ENCODE peak calls at places on chromosomes 1 and 21, in seven cellular contexts. One of them, this sample, is unnamed.

GRCh38 chr1:16152521-16153087 is 3.3 kb downstream of the EPHA2 start:
- DNase-seq in suprapubic skin: no peak
- DNase-seq in Karpas-422: no peak
- DNase-seq in tibial artery: no peak
- DNase-seq in lower lobe of right lung: no peak
- DNase-seq in fibroblast of lung: peak
- DNase-seq in aorta: no peak
- DNase-seq in this sample: no peak

GRCh38 chr1:221663321-221663720 is 78.6 kb downstream of the DUSP10 start:
- DNase-seq in suprapubic skin: no peak
- DNase-seq in Karpas-422: no peak
- DNase-seq in tibial artery: no peak
- DNase-seq in lower lobe of right lung: no peak
- DNase-seq in fibroblast of lung: peak
- DNase-seq in aorta: no peak
- DNase-seq in this sample: no peak

GRCh38 chr1:221473392-221473791 is 268.5 kb downstream of the DUSP10 start:
- DNase-seq in suprapubic skin: no peak
- DNase-seq in Karpas-422: no peak
- DNase-seq in tibial artery: no peak
- DNase-seq in lower lobe of right lung: no peak
- DNase-seq in fibroblast of lung: no peak
- DNase-seq in aorta: no peak
- DNase-seq in this sample: no peak

GRCh38 chr21:45496968-45497845 is 45.0 kb downstream of the SLC19A1 start:
- DNase-seq in suprapubic skin: peak
- DNase-seq in Karpas-422: no peak
- DNase-seq in tibial artery: peak
- DNase-seq in lower lobe of right lung: peak
- DNase-seq in fibroblast of lung: no peak
- DNase-seq in aorta: peak
- DNase-seq in this sample: no peak

GRCh38 chr1:208235983-208236761 is 8.0 kb downstream of the PLXNA2 start:
- DNase-seq in suprapubic skin: peak
- DNase-seq in Karpas-422: no peak
- DNase-seq in tibial artery: peak
- DNase-seq in lower lobe of right lung: no peak
- DNase-seq in fibroblast of lung: peak
- DNase-seq in aorta: peak
- DNase-seq in this sample: no peak

GRCh38 chr1:203088441-203088840 is 2.6 kb upstream of the MYOG start:
- DNase-seq in suprapubic skin: no peak
- DNase-seq in Karpas-422: no peak
- DNase-seq in tibial artery: no peak
- DNase-seq in lower lobe of right lung: no peak
- DNase-seq in fibroblast of lung: no peak
- DNase-seq in aorta: no peak
- DNase-seq in this sample: no peak

GRCh38 chr1:20086800-20087199 is 16.8 kb downstream of the PLA2G5 start:
- DNase-seq in suprapubic skin: no peak
- DNase-seq in Karpas-422: no peak
- DNase-seq in tibial artery: no peak
- DNase-seq in lower lobe of right lung: no peak
- DNase-seq in fibroblast of lung: no peak
- DNase-seq in aorta: no peak
- DNase-seq in this sample: no peak

GRCh38 chr1:203572134-203572625 is 54.5 kb upstream of the ATP2B4 start:
- DNase-seq in suprapubic skin: no peak
- DNase-seq in Karpas-422: no peak
- DNase-seq in tibial artery: no peak
- DNase-seq in lower lobe of right lung: no peak
- DNase-seq in fibroblast of lung: peak
- DNase-seq in aorta: peak
- DNase-seq in this sample: no peak

GRCh38 chr1:57858740-57859139 is 434.9 kb upstream of the DAB1 start:
- DNase-seq in suprapubic skin: no peak
- DNase-seq in Karpas-422: no peak
- DNase-seq in tibial artery: no peak
- DNase-seq in lower lobe of right lung: no peak
- DNase-seq in fibroblast of lung: no peak
- DNase-seq in aorta: no peak
- DNase-seq in this sample: no peak

DNA sequence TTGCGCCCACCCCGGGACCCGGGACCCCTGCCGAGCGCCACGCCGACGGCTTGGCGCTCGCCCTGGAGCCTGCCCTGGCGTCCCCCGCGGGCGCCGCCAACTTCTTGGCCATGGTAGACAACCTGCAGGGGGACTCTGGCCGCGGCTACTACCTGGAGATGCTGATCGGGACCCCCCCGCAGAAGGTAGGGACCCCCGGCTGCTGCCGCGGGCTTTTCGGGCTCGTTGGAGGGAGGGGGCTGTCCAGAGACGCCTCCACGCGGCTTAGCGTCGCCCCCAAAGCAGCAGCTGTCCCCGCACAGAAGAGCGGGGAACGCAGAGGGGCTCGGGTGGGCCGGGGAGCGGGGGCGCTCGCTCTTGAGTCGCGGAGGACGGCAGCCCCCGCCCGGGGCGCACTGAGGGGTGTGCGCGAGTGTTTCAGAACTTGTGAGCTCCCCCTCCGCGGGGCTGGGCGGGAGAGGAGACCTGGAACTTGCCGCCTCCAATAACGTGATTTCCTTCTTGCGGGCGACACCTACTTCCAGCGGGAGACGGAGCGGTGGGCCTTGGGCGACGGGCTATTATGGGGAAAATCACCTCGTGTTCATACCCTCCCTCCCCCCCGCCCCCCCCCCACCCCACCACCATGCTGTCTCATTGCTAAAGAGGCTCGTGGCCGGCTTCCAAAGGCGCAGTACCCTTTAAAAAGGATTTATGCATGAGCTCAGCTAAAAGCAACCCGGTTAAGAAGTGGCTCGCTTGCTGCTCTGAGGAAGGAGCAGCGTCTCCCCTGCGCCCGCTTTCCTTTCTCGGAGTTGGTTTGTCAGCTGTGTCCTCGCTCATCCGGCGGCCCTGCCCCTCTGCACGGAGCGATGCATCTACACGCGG is 664 bp downstream of the BACE2 start:
- DNase-seq in suprapubic skin: peak
- DNase-seq in Karpas-422: no peak
- DNase-seq in tibial artery: peak
- DNase-seq in lower lobe of right lung: peak
- DNase-seq in fibroblast of lung: peak
- DNase-seq in aorta: peak
- DNase-seq in this sample: peak
- H3K4me3 ChIP-seq in suprapubic skin: peak
- H3K4me3 ChIP-seq in Karpas-422: no peak
- H3K4me3 ChIP-seq in tibial artery: peak
- H3K4me3 ChIP-seq in lower lobe of right lung: peak
- H3K4me3 ChIP-seq in fibroblast of lung: peak
- H3K4me3 ChIP-seq in aorta: peak
- H3K4me3 ChIP-seq in this sample: peak

GRCh38 chr1:1183221-1183747 is 9.6 kb downstream of the TTLL10 start:
- DNase-seq in suprapubic skin: peak
- DNase-seq in Karpas-422: no peak
- DNase-seq in tibial artery: no peak
- DNase-seq in lower lobe of right lung: peak
- DNase-seq in fibroblast of lung: no peak
- DNase-seq in aorta: peak
- DNase-seq in this sample: no peak
- H3K4me3 ChIP-seq in suprapubic skin: no peak
- H3K4me3 ChIP-seq in Karpas-422: no peak
- H3K4me3 ChIP-seq in tibial artery: no peak
- H3K4me3 ChIP-seq in lower lobe of right lung: peak
- H3K4me3 ChIP-seq in fibroblast of lung: no peak
- H3K4me3 ChIP-seq in aorta: no peak
- H3K4me3 ChIP-seq in this sample: no peak

GRCh38 chr21:16310191-16310590 is 580.4 kb downstream of the USP25 start:
- DNase-seq in suprapubic skin: no peak
- DNase-seq in Karpas-422: no peak
- DNase-seq in tibial artery: no peak
- DNase-seq in lower lobe of right lung: no peak
- DNase-seq in fibroblast of lung: no peak
- DNase-seq in aorta: no peak
- DNase-seq in this sample: no peak

GRCh38 chr21:16305686-16306085 is 575.9 kb downstream of the USP25 start:
- DNase-seq in suprapubic skin: no peak
- DNase-seq in Karpas-422: no peak
- DNase-seq in tibial artery: no peak
- DNase-seq in lower lobe of right lung: no peak
- DNase-seq in fibroblast of lung: no peak
- DNase-seq in aorta: no peak
- DNase-seq in this sample: no peak

GRCh38 chr21:16309250-16309971 is 579.6 kb downstream of the USP25 start:
- DNase-seq in suprapubic skin: no peak
- DNase-seq in Karpas-422: no peak
- DNase-seq in tibial artery: no peak
- DNase-seq in lower lobe of right lung: no peak
- DNase-seq in fibroblast of lung: no peak
- DNase-seq in aorta: no peak
- DNase-seq in this sample: no peak

GRCh38 chr21:16307256-16307655 is 577.5 kb downstream of the USP25 start:
- DNase-seq in suprapubic skin: no peak
- DNase-seq in Karpas-422: no peak
- DNase-seq in tibial artery: no peak
- DNase-seq in lower lobe of right lung: no peak
- DNase-seq in fibroblast of lung: no peak
- DNase-seq in aorta: no peak
- DNase-seq in this sample: no peak

DNA sequence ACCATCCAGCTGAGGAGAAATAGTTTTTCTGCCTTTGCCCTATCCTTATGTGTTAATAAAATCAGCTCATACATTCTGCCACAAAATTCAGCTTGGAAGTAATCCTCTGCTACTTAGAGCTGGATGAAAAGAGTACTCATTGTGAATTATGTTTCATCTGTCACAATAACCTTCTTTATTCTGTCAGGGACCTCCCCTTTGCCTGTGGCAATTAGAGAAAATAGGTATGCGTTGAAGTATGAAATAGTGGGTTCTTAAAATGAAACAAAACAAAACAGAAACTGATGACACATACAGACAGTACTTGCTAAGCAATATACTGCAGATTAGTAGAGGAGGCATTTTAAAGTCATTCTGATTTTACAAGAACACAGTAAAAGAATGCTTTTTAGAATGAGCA is 578.5 kb downstream of the USP25 start:
- DNase-seq in suprapubic skin: no peak
- DNase-seq in Karpas-422: no peak
- DNase-seq in tibial artery: no peak
- DNase-seq in lower lobe of right lung: no peak
- DNase-seq in fibroblast of lung: peak
- DNase-seq in aorta: no peak
- DNase-seq in this sample: peak
- H3K4me3 ChIP-seq in suprapubic skin: peak
- H3K4me3 ChIP-seq in Karpas-422: no peak
- H3K4me3 ChIP-seq in tibial artery: peak
- H3K4me3 ChIP-seq in lower lobe of right lung: peak
- H3K4me3 ChIP-seq in fibroblast of lung: no peak
- H3K4me3 ChIP-seq in aorta: no peak
- H3K4me3 ChIP-seq in this sample: peak

GRCh38 chr1:187617776-187618175 is 789.0 kb downstream of the PLA2G4A start:
- DNase-seq in suprapubic skin: no peak
- DNase-seq in Karpas-422: no peak
- DNase-seq in tibial artery: no peak
- DNase-seq in lower lobe of right lung: no peak
- DNase-seq in fibroblast of lung: no peak
- DNase-seq in aorta: no peak
- DNase-seq in this sample: no peak

GRCh38 chr1:187621961-187622360 is 793.2 kb downstream of the PLA2G4A start:
- DNase-seq in suprapubic skin: no peak
- DNase-seq in Karpas-422: no peak
- DNase-seq in tibial artery: no peak
- DNase-seq in lower lobe of right lung: no peak
- DNase-seq in fibroblast of lung: no peak
- DNase-seq in aorta: no peak
- DNase-seq in this sample: peak

GRCh38 chr1:187624812-187625542 is 796.2 kb downstream of the PLA2G4A start:
- DNase-seq in suprapubic skin: no peak
- DNase-seq in Karpas-422: no peak
- DNase-seq in tibial artery: no peak
- DNase-seq in lower lobe of right lung: no peak
- DNase-seq in fibroblast of lung: peak
- DNase-seq in aorta: no peak
- DNase-seq in this sample: no peak

GRCh38 chr1:187626056-187626455 is 797.3 kb downstream of the PLA2G4A start:
- DNase-seq in suprapubic skin: no peak
- DNase-seq in Karpas-422: no peak
- DNase-seq in tibial artery: no peak
- DNase-seq in lower lobe of right lung: no peak
- DNase-seq in fibroblast of lung: no peak
- DNase-seq in aorta: no peak
- DNase-seq in this sample: no peak

DNA sequence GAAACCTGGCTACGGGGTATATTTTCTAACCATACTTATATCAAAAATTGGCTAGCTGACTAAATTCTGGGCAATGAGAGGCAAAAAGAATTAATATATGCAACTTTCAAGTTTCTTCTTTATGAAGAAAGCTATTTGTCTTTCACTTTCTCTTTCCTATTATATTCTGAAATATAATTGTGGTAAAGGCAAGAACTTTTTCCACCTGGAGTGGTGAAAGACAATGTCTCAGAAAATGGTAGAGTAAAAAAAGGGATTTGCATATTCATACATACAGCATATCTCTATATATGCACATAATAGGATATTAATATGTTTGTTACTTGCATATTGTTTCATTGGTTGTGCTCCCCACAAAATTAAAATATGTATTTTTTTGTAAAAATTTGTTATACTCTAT is 793.8 kb downstream of the PLA2G4A start:
- DNase-seq in suprapubic skin: no peak
- DNase-seq in Karpas-422: no peak
- DNase-seq in tibial artery: no peak
- DNase-seq in lower lobe of right lung: no peak
- DNase-seq in fibroblast of lung: no peak
- DNase-seq in aorta: no peak
- DNase-seq in this sample: peak
- H3K4me3 ChIP-seq in suprapubic skin: no peak
- H3K4me3 ChIP-seq in Karpas-422: no peak
- H3K4me3 ChIP-seq in tibial artery: no peak
- H3K4me3 ChIP-seq in lower lobe of right lung: no peak
- H3K4me3 ChIP-seq in fibroblast of lung: no peak
- H3K4me3 ChIP-seq in aorta: no peak
- H3K4me3 ChIP-seq in this sample: peak

DNA sequence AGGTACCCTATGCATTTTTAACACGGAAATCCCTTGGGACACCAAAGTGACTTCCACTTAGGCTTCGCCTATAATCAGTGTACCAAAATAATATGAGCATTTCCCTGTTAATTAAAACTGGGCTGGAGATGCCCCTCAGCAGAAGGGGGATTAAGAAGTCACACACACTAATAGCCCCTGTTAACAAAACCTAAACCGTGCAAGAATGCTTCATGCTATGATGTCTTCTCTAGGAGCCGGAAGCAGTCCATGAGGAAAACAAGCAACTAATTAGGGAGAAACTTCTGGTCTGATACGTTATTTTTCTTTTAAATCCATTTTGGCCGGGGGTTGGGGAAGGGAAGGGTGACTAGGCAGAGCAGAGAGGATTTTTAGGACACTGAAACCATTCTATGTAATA is 123.4 kb downstream of the ESRRG start:
- DNase-seq in suprapubic skin: no peak
- DNase-seq in Karpas-422: no peak
- DNase-seq in tibial artery: no peak
- DNase-seq in lower lobe of right lung: no peak
- DNase-seq in fibroblast of lung: no peak
- DNase-seq in aorta: no peak
- DNase-seq in this sample: no peak
- H3K4me3 ChIP-seq in suprapubic skin: no peak
- H3K4me3 ChIP-seq in Karpas-422: no peak
- H3K4me3 ChIP-seq in tibial artery: no peak
- H3K4me3 ChIP-seq in lower lobe of right lung: no peak
- H3K4me3 ChIP-seq in fibroblast of lung: no peak
- H3K4me3 ChIP-seq in aorta: no peak
- H3K4me3 ChIP-seq in this sample: no peak